ENCODE peak calls at places on chromosomes 12 and 14, in seven cellular contexts. I, V, U, B, S, L and Y are unnamed samples.

GRCh38 chr12:71393625-71394024 is 46.0 kb upstream of the LGR5 start:
- DNase-seq in V (no peak), S (no peak), I (no peak), L (no peak), U (no peak), B (no peak), Y (no peak)

GRCh38 chr12:108320503-108321293 is 18.4 kb downstream of the CMKLR1 start:
- DNase-seq in S (no peak), L (no peak), I (no peak), V (no peak), B (no peak), U (no peak), Y (no peak)

GRCh38 chr12:116736962-116737773 is 701 bp downstream of the SPRING1 start:
- DNase-seq in V (no peak), S (no peak), B (no peak), U (no peak), I (no peak), L (peak), Y (no peak)

GRCh38 chr14:104309657-104310369 is 171.4 kb downstream of the KIF26A start:
- DNase-seq in U (no peak), V (no peak), S (no peak), L (no peak), B (no peak), I (no peak), Y (no peak)

GRCh38 chr14:33916663-33917565 is 34.0 kb downstream of the EGLN3 start:
- DNase-seq in U (no peak), S (peak), V (no peak), I (no peak), B (no peak), L (no peak), Y (peak)

GRCh38 chr12:124525455-124525854 is 42.0 kb downstream of the NCOR2 start:
- DNase-seq in L (no peak), I (no peak), B (no peak), S (no peak), U (no peak), V (peak), Y (no peak)

GRCh38 chr12:77795699-77796098 is 35.0 kb upstream of the NAV3 start:
- DNase-seq in L (no peak), S (no peak), V (peak), I (no peak), U (no peak), B (no peak), Y (no peak)

GRCh38 chr12:78121969-78122610 is 291.4 kb downstream of the NAV3 start:
- DNase-seq in I (no peak), U (no peak), B (peak), V (no peak), L (no peak), S (no peak), Y (peak)

GRCh38 chr12:536751-537150 is 77.0 kb downstream of the B4GALNT3 start:
- DNase-seq in S (no peak), L (no peak), B (no peak), I (no peak), U (no peak), V (no peak), Y (no peak)
- TF ChIP-seq CTCF in S (no peak), L (no peak), B (no peak), I (no peak), U (no peak), V (no peak), Y (no peak)

DNA sequence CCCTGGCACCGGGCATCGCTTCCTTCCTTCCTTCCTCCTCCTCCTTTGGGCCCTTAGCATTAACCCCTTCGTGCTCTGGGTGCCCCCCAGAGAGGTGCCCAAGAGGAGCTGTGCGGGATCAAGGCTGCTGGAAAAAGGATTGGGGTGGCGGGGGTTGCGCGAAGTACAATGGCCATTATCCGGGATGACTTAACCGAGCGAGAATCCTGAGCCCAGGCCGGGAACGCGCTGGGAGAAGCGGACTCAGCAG is 2.8 kb downstream of the DHH start:
- DNase-seq in S (no peak), V (peak), U (no peak), B (peak), L (no peak), I (no peak), Y (no peak)
- H3K4me3 ChIP-seq in S (peak), V (peak), U (peak), B (no peak), L (peak), I (no peak), Y (peak)

DNA sequence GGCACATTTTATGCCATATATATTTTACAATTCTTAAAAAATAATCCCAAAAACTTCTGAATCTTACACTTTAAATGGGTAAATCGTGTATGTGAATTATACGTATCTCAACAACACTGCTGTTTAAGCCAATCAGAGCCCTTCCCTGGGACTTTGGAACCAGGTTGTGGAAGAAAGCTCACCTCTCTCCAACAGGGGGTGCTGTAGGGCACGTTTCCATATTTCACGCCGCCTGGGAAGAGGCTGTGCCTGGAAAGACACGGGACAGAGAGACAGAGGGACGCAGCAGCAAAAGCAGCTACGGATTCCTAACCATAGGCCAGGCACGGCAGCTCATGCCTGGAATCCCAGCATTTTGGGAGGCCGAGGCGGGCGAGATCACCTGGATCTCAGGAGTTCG is 29.4 kb upstream of the FBRSL1 start:
- DNase-seq in U (no peak), L (no peak), I (no peak), B (no peak), S (peak), V (no peak), Y (no peak)
- TF ChIP-seq CTCF in U (peak), L (peak), I (no peak), B (peak), S (no peak), V (peak), Y (peak)

GRCh38 chr14:103057372-103058208 is at the start of gene CDC42BPB:
- DNase-seq in U (peak), S (peak), L (peak), I (peak), V (peak), B (peak), Y (peak)

GRCh38 chr14:103056322-103057027 is 874 bp downstream of the CDC42BPB start:
- DNase-seq in B (peak), S (peak), L (peak), V (peak), U (no peak), I (no peak), Y (peak)

GRCh38 chr14:103058209-103059055 is 1.1 kb upstream of the CDC42BPB start:
- DNase-seq in L (no peak), I (no peak), V (peak), U (no peak), S (no peak), B (peak), Y (no peak)

GRCh38 chr14:103057028-103057371 is 349 bp downstream of the CDC42BPB start:
- DNase-seq in V (peak), S (no peak), U (no peak), I (no peak), L (peak), B (no peak), Y (no peak)

GRCh38 chr14:103055693-103056092 is 1.7 kb downstream of the CDC42BPB start:
- DNase-seq in B (peak), I (no peak), L (no peak), S (no peak), V (peak), U (no peak), Y (no peak)
- H3K4me3 ChIP-seq in B (peak), I (no peak), L (peak), S (peak), V (peak), U (peak), Y (peak)